ENCODE peak calls at places on chromosomes 11 and 22, in ten cellular contexts. D is CD8-positive, alpha-beta T cell; E is lung; C is right atrium auricular region; G is kidney; W is upper lobe of right lung; P is thyroid gland; U is MM.1S; O is heart left ventricle; Q is SJSA1. N is an unnamed sample.

GRCh38 chr11:803770-804598 is 1.0 kb downstream of the PIDD1 start:
- DNase-seq in D (no peak), E (no peak), C (no peak), G (no peak), W (no peak), P (no peak), U (no peak), O (no peak), Q (no peak), N (no peak)

GRCh38 chr22:40826984-40827741 is 8.0 kb upstream of the SLC25A17 start:
- DNase-seq in D (no peak), E (no peak), C (no peak), G (no peak), W (no peak), P (peak; percentile 67), U (no peak), O (no peak), Q (no peak), N (peak; percentile 80)

GRCh38 chr22:35977136-35977535 is 51.5 kb downstream of the RBFOX2 start:
- DNase-seq in D (no peak), E (no peak), C (no peak), G (no peak), W (no peak), P (no peak), U (no peak), O (no peak), Q (no peak), N (no peak)

GRCh38 chr11:107928767-107929507 is 689 bp downstream of the RAB39A start:
- DNase-seq in D (no peak), E (no peak), C (no peak), G (peak; percentile 71), W (no peak), P (no peak), U (no peak), O (peak; percentile 40), Q (no peak), N (peak; percentile 7)

GRCh38 chr11:33034983-33035382 is 4.4 kb upstream of the TCP11L1 start:
- DNase-seq in D (no peak), E (no peak), C (no peak), G (no peak), W (no peak), P (no peak), U (no peak), O (no peak), Q (no peak), N (peak; percentile 62)

GRCh38 chr22:19376971-19377370 is 54.6 kb downstream of the HIRA start:
- DNase-seq in D (no peak), E (no peak), C (no peak), G (no peak), W (no peak), P (no peak), U (no peak), O (no peak), Q (no peak), N (no peak)

GRCh38 chr11:118827118-118827517 is 36.2 kb upstream of the DDX6 start:
- DNase-seq in D (no peak), E (no peak), C (no peak), G (no peak), W (no peak), P (no peak), U (no peak), O (no peak), Q (no peak), N (no peak)

GRCh38 chr11:78659326-78660319 is 85.0 kb upstream of the NARS2 start:
- DNase-seq in D (no peak), E (no peak), C (peak; percentile 36), G (no peak), W (no peak), P (no peak), U (no peak), O (no peak), Q (no peak), N (peak; percentile 6)

GRCh38 chr11:25515576-25515975 is 816.4 kb upstream of the ANO3 start:
- DNase-seq in D (no peak), E (no peak), C (no peak), G (peak; percentile 43), W (no peak), P (no peak), U (no peak), O (no peak), Q (no peak), N (no peak)

GRCh38 chr11:130478204-130478701 is 29.8 kb downstream of the ADAMTS15 start:
- DNase-seq in D (no peak), E (peak; percentile 68), C (peak; percentile 92), G (peak; percentile 93), W (no peak), P (peak; percentile 73), U (no peak), O (peak; percentile 86), Q (peak; percentile 85), N (peak; percentile 25)

GRCh38 chr22:41517172-41518047 is 26.9 kb downstream of the POLR3H start:
- DNase-seq in D (no peak), E (peak; percentile 77), C (peak; percentile 81), G (peak; percentile 78), W (no peak), P (peak; percentile 75), U (no peak), O (peak; percentile 70), Q (peak; percentile 73), N (peak; percentile 64)

GRCh38 chr11:70281114-70281729 is 10.7 kb downstream of the PPFIA1 start:
- DNase-seq in D (no peak), E (no peak), C (peak; percentile 72), G (peak; percentile 53), W (no peak), P (peak; percentile 6), U (no peak), O (peak; percentile 55), Q (no peak), N (no peak)
- H3K36me3 ChIP-seq in D (peaks cover 18% of the 10 kb centered on the region), E (peaks cover 6% of the 10 kb centered on the region), C (peaks cover 32% of the 10 kb centered on the region), G (peaks cover 21% of the 10 kb centered on the region), W (peaks cover 51% of the 10 kb centered on the region), P (peaks cover 9% of the 10 kb centered on the region), U (no peaks in the 10 kb centered on the region), O (peaks cover 23% of the 10 kb centered on the region), Q (peaks cover 86% of the 10 kb centered on the region), N (no peaks in the 10 kb centered on the region)

GRCh38 chr22:30324008-30324730 is 2.6 kb downstream of the TBC1D10A start:
- DNase-seq in D (no peak), E (no peak), C (no peak), G (no peak), W (no peak), P (no peak), U (no peak), O (no peak), Q (no peak), N (peak; percentile 35)
- H3K27ac ChIP-seq in D (no peak overlapping the region), E (peak overlapping the region; percentile 54), C (no peak overlapping the region), G (peak overlapping the region; percentile 88), W (peak overlapping the region; percentile 87), P (no peak overlapping the region), U (no peak overlapping the region), O (peak overlapping the region; percentile 94), Q (no peak overlapping the region), N (no peak overlapping the region)

GRCh38 chr11:46701078-46701654 is 335 bp downstream of the ZNF408 start:
- DNase-seq in D (no peak), E (no peak), C (no peak), G (peak; percentile 75), W (no peak), P (no peak), U (no peak), O (no peak), Q (no peak), N (no peak)

GRCh38 chr11:46706886-46707285 is 6.1 kb downstream of the ZNF408 start:
- DNase-seq in D (no peak), E (no peak), C (no peak), G (no peak), W (no peak), P (no peak), U (no peak), O (no peak), Q (no peak), N (no peak)

GRCh38 chr11:46700251-46701077 is at the start of the genes ARHGAP1 and ZNF408:
- DNase-seq in D (peak; percentile 98), E (peak; percentile 100), C (peak; percentile 99), G (peak; percentile 100), W (peak; percentile 99), P (peak; percentile 100), U (peak; percentile 99), O (peak; percentile 99), Q (peak; percentile 99), N (peak; percentile 100)

GRCh38 chr11:46710821-46711269 is 8.2 kb upstream of the F2 start:
- DNase-seq in D (no peak), E (no peak), C (peak; percentile 82), G (no peak), W (no peak), P (peak; percentile 7), U (no peak), O (peak; percentile 82), Q (no peak), N (no peak)

GRCh38 chr11:46705070-46705688 is 4.3 kb downstream of the ZNF408 start:
- DNase-seq in D (no peak), E (no peak), C (no peak), G (no peak), W (no peak), P (no peak), U (no peak), O (no peak), Q (no peak), N (no peak)
- H3K36me3 ChIP-seq in D (peaks cover 32% of the 10 kb centered on the region), E (peaks cover 27% of the 10 kb centered on the region), C (peaks cover 56% of the 10 kb centered on the region), G (peaks cover 23% of the 10 kb centered on the region), W (peaks cover 47% of the 10 kb centered on the region), P (peaks cover 44% of the 10 kb centered on the region), U (no peaks in the 10 kb centered on the region), O (peaks cover 60% of the 10 kb centered on the region), Q (peaks cover 71% of the 10 kb centered on the region), N (peaks cover 14% of the 10 kb centered on the region)

GRCh38 chr11:14503023-14503422 is 3.4 kb upstream of the COPB1 start:
- DNase-seq in D (no peak), E (no peak), C (no peak), G (no peak), W (no peak), P (no peak), U (no peak), O (no peak), Q (no peak), N (no peak)

GRCh38 chr11:14500181-14500651 is 605 bp upstream of the COPB1 start:
- DNase-seq in D (no peak), E (peak; percentile 42), C (no peak), G (no peak), W (no peak), P (peak; percentile 49), U (peak; percentile 75), O (peak; percentile 36), Q (no peak), N (peak; percentile 77)

GRCh38 chr11:14499560-14500180 is at the start of gene COPB1:
- DNase-seq in D (peak; percentile 85), E (peak; percentile 94), C (peak; percentile 91), G (peak; percentile 96), W (peak; percentile 95), P (peak; percentile 95), U (peak; percentile 94), O (peak; percentile 95), Q (peak; percentile 97), N (peak; percentile 96)

GRCh38 chr11:14502039-14502438 is 2.4 kb upstream of the COPB1 start:
- DNase-seq in D (no peak), E (no peak), C (no peak), G (no peak), W (no peak), P (no peak), U (no peak), O (no peak), Q (no peak), N (no peak)

DNA sequence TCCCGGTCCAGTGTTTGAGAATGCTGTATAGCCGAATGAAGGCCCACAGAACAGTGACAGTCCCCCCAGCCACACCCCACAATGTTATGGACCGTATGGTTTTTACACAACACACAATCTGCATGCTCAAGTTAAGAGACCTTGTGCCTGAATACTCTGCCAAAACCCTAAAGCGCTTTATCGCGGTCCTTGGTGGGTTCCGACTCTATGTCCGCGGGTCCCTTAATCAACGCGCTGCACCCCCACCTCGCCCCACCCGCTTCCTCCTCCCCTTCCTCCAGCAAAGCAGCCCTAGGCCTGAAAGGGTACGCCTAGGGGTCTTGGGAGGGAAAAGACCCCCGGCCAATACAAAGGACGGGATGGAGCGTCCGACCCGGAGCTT is 442 bp downstream of the COPB1 start:
- DNase-seq in D (peak; percentile 12), E (peak; percentile 34), C (no peak), G (peak; percentile 72), W (no peak), P (peak; percentile 30), U (no peak), O (peak; percentile 39), Q (peak; percentile 54), N (peak; percentile 38)
- H3K27ac ChIP-seq in D (peak overlapping the region; percentile 65), E (peak overlapping the region; percentile 99), C (peak overlapping the region; percentile 95), G (no peak overlapping the region), W (peak overlapping the region; percentile 79), P (peak overlapping the region; percentile 82), U (no peak overlapping the region), O (peak overlapping the region; percentile 92), Q (peak overlapping the region; percentile 42), N (peak overlapping the region; percentile 2)